ENCODE peak calls at places on chromosomes 1 and 21, in five cellular contexts. B is prostate gland, T is GM13977, K is epithelial cell of esophagus, C is AG10803. L is an unnamed sample.

GRCh38 chr1:203093754-203094410 is 8.1 kb upstream of the MYOG start:
- DNase-seq in B (no peak), T (no peak), K (peak), C (no peak), L (no peak)

GRCh38 chr1:155859234-155859829 is at the start of gene SYT11:
- DNase-seq in B (peak), T (peak), K (peak), C (peak), L (peak)

GRCh38 chr1:94283462-94283861 is 46.1 kb upstream of the ARHGAP29 start:
- DNase-seq in B (no peak), T (no peak), K (no peak), C (no peak), L (no peak)

GRCh38 chr1:80363689-80364475 is 1357.4 kb upstream of the ADGRL4 start:
- DNase-seq in B (no peak), T (no peak), K (peak), C (no peak), L (no peak)

GRCh38 chr1:245043617-245043952 is 111.2 kb upstream of the KIF26B start:
- DNase-seq in B (no peak), T (no peak), K (no peak), C (no peak), L (no peak)

GRCh38 chr21:41966341-41966833 is 12.6 kb upstream of the C2CD2 start:
- DNase-seq in B (no peak), T (no peak), K (peak), C (no peak), L (no peak)

GRCh38 chr1:248155927-248156326 is 11.0 kb downstream of the OR2M5 start:
- DNase-seq in B (no peak), T (no peak), K (no peak), C (no peak), L (no peak)

GRCh38 chr1:32742956-32743355 is 40.4 kb upstream of the SYNC start:
- DNase-seq in B (no peak), T (no peak), K (no peak), C (no peak), L (no peak)

GRCh38 chr1:203084588-203085527 is 954 bp downstream of the MYOG start:
- DNase-seq in B (no peak), T (peak), K (no peak), C (no peak), L (peak)

GRCh38 chr21:16476056-16476850 is 746.5 kb downstream of the USP25 start:
- DNase-seq in B (no peak), T (no peak), K (no peak), C (no peak), L (no peak)

GRCh38 chr1:212692774-212693644 is 6.6 kb downstream of the BATF3 start:
- DNase-seq in B (no peak), T (no peak), K (peak), C (no peak), L (no peak)

GRCh38 chr1:228004331-228004871 is 2.4 kb upstream of the WNT3A start:
- DNase-seq in B (no peak), T (peak), K (peak), C (peak), L (peak)

GRCh38 chr1:57485643-57486042 is 61.8 kb upstream of the DAB1 start:
- DNase-seq in B (no peak), T (no peak), K (peak), C (peak), L (no peak)

GRCh38 chr21:30042443-30042842 is 102.6 kb upstream of the GRIK1 start:
- DNase-seq in B (no peak), T (no peak), K (no peak), C (no peak), L (no peak)

GRCh38 chr1:93842750-93843500 is 36.1 kb downstream of the DNTTIP2 start:
- DNase-seq in B (no peak), T (no peak), K (no peak), C (peak), L (no peak)

GRCh38 chr1:205500240-205501218 is 3.9 kb upstream of the CDK18 start:
- DNase-seq in B (no peak), T (no peak), K (no peak), C (no peak), L (no peak)

GRCh38 chr1:88655685-88656299 is 28.3 kb upstream of the PKN2 start:
- DNase-seq in B (no peak), T (peak), K (peak), C (peak), L (no peak)

GRCh38 chr21:36776981-36777617 is 78.2 kb downstream of the SIM2 start:
- DNase-seq in B (no peak), T (no peak), K (no peak), C (no peak), L (no peak)

GRCh38 chr1:205967555-205968335 is 24.5 kb upstream of the SLC26A9 start:
- DNase-seq in B (no peak), T (no peak), K (peak), C (peak), L (no peak)

GRCh38 chr1:116373451-116374339 is 651 bp downstream of the ATP1A1 start:
- DNase-seq in B (peak), T (peak), K (peak), C (peak), L (peak)

GRCh38 chr1:162091681-162092524 is 22.4 kb downstream of the NOS1AP start:
- DNase-seq in B (no peak), T (no peak), K (no peak), C (no peak), L (no peak)

GRCh38 chr1:27438621-27439061 is 46.2 kb downstream of the GPR3 start:
- DNase-seq in B (no peak), T (no peak), K (no peak), C (peak), L (no peak)

GRCh38 chr1:232566093-232566492 is 63.8 kb downstream of the SIPA1L2 start:
- DNase-seq in B (no peak), T (no peak), K (no peak), C (no peak), L (no peak)

GRCh38 chr1:106536741-106537140 is 519.7 kb upstream of the PRMT6 start:
- DNase-seq in B (no peak), T (no peak), K (no peak), C (peak), L (no peak)

GRCh38 chr1:177620636-177621190 is 349.1 kb downstream of the SEC16B start:
- DNase-seq in B (no peak), T (no peak), K (peak), C (peak), L (no peak)

GRCh38 chr1:21293537-21294265 is 3.4 kb upstream of the ECE1 start:
- DNase-seq in B (no peak), T (peak), K (no peak), C (no peak), L (peak)

GRCh38 chr1:10788592-10789006 is 7.8 kb downstream of the CASZ1 start:
- DNase-seq in B (peak), T (no peak), K (no peak), C (no peak), L (no peak)

GRCh38 chr1:91884459-91885290 is 1.3 kb downstream of the TGFBR3 start:
- DNase-seq in B (peak), T (peak), K (no peak), C (peak), L (peak)

GRCh38 chr1:91881280-91881679 is 4.7 kb downstream of the TGFBR3 start:
- DNase-seq in B (no peak), T (no peak), K (no peak), C (no peak), L (no peak)

GRCh38 chr1:91885331-91885715 is 628 bp downstream of the TGFBR3 start:
- DNase-seq in B (peak), T (no peak), K (no peak), C (peak), L (no peak)

GRCh38 chr1:91885716-91886506 is at the start of gene TGFBR3:
- DNase-seq in B (peak), T (peak), K (peak), C (peak), L (peak)

GRCh38 chr1:91883470-91883869 is 2.5 kb downstream of the TGFBR3 start:
- DNase-seq in B (no peak), T (peak), K (peak), C (peak), L (no peak)
- TF ChIP-seq CTCF in B (peak), T (peak), K (peak), C (peak), L (peak)

GRCh38 chr1:39129514-39129913 is 75.0 kb upstream of the MACF1 start:
- DNase-seq in B (peak), T (peak), K (no peak), C (peak), L (peak)
- TF ChIP-seq CTCF in B (peak), T (no peak), K (no peak), C (peak), L (no peak)

GRCh38 chr1:183913556-183913955 is 108.6 kb downstream of the RGL1 start:
- DNase-seq in B (no peak), T (no peak), K (no peak), C (peak), L (no peak)

GRCh38 chr1:183918589-183918988 is 113.7 kb downstream of the RGL1 start:
- DNase-seq in B (no peak), T (no peak), K (no peak), C (no peak), L (no peak)

GRCh38 chr1:183914283-183914682 is 109.4 kb downstream of the RGL1 start:
- DNase-seq in B (no peak), T (no peak), K (no peak), C (peak), L (no peak)

GRCh38 chr1:183914891-183915290 is 110.0 kb downstream of the RGL1 start:
- DNase-seq in B (no peak), T (no peak), K (no peak), C (no peak), L (no peak)

GRCh38 chr1:183915634-183916510 is 111.0 kb downstream of the RGL1 start:
- DNase-seq in B (peak), T (peak), K (peak), C (peak), L (peak)
- TF ChIP-seq CTCF in B (peak), T (peak), K (peak), C (peak), L (peak)

GRCh38 chr1:99326215-99326949 is 62.1 kb downstream of the PLPPR4 start:
- DNase-seq in B (no peak), T (no peak), K (no peak), C (no peak), L (no peak)
- TF ChIP-seq CTCF in B (no peak), T (no peak), K (peak), C (peak), L (peak)

GRCh38 chr1:216310776-216311175 is 112.5 kb downstream of the USH2A start:
- DNase-seq in B (no peak), T (peak), K (peak), C (peak), L (no peak)
- TF ChIP-seq CTCF in B (no peak), T (peak), K (peak), C (peak), L (no peak)

GRCh38 chr1:91161749-91162148 is 139.9 kb upstream of the ZNF644 start:
- DNase-seq in B (peak), T (no peak), K (no peak), C (no peak), L (no peak)

GRCh38 chr1:91162613-91163012 is 140.8 kb upstream of the ZNF644 start:
- DNase-seq in B (no peak), T (no peak), K (no peak), C (no peak), L (no peak)

GRCh38 chr1:91161166-91161565 is 139.3 kb upstream of the ZNF644 start:
- DNase-seq in B (no peak), T (no peak), K (no peak), C (no peak), L (no peak)

GRCh38 chr1:91166106-91166712 is 144.4 kb upstream of the ZNF644 start:
- DNase-seq in B (no peak), T (peak), K (peak), C (peak), L (peak)

DNA sequence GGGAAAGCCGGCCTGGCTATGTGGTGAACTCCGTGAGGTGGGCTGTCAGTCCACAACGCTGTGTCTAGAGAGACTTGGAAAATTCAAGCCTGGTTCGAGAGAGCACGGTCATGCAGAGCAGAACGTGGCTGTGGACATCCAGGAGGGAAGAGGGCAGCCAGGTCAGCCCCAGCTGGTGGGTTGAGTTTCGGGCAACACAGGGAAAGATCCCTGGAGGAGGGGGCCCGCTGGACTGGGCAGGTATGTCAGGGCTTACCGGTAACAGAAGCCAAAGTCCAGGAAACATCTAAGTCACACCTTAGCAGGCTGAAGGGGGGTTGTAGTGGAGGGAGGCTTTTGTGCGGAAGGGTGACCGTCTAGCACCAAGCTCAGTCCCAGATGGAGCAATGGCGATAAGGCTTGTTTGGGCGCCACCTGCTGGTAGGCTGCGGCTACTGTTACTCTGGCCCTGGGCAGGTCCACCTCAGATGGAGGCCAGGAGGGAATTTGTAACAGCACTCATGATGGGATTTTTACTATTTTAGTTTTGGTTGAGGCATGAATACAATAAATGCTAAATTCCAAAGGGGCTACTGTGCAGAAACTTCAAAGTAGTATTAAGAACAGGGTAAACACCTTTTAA is 143.3 kb upstream of the ZNF644 start:
- DNase-seq in B (peak), T (peak), K (peak), C (peak), L (peak)
- TF ChIP-seq CTCF in B (peak), T (peak), K (peak), C (peak), L (peak)